ENCODE peak calls at places on chromosomes 11 and 22, in seven cellular contexts. G, U, E, W, T, N and O are unnamed samples.

GRCh38 chr11:67615455-67616430 is 9.0 kb downstream of the NDUFV1 start:
- DNase-seq in G (peak; percentile 81), U (peak; percentile 70), E (peak; percentile 62), W (no peak), T (peak; percentile 26), N (peak; percentile 73), O (peak; percentile 24)

GRCh38 chr11:215581-216037 is 8.1 kb downstream of the RIC8A start:
- DNase-seq in G (peak; percentile 36), U (no peak), E (peak; percentile 18), W (no peak), T (no peak), N (no peak), O (no peak)

GRCh38 chr11:125468852-125469251 is 27.2 kb downstream of the FEZ1 start:
- DNase-seq in G (no peak), U (no peak), E (no peak), W (no peak), T (no peak), N (no peak), O (no peak)

GRCh38 chr11:10405858-10406592 is 49.0 kb upstream of the AMPD3 start:
- DNase-seq in G (peak; percentile 72), U (peak; percentile 89), E (peak; percentile 48), W (peak; percentile 71), T (peak; percentile 93), N (peak; percentile 78), O (peak; percentile 92)

GRCh38 chr11:15963266-15963665 is 393.1 kb downstream of the SOX6 start:
- DNase-seq in G (no peak), U (no peak), E (no peak), W (no peak), T (no peak), N (no peak), O (no peak)

GRCh38 chr11:36431429-36432092 is 78.5 kb downstream of the TRAF6 start:
- DNase-seq in G (no peak), U (peak; percentile 62), E (peak; percentile 27), W (peak; percentile 93), T (peak; percentile 99), N (peak; percentile 22), O (peak; percentile 99)

GRCh38 chr11:35967042-35967441 is 23.2 kb downstream of the LDLRAD3 start:
- DNase-seq in G (no peak), U (no peak), E (no peak), W (no peak), T (no peak), N (no peak), O (no peak)

GRCh38 chr11:125167292-125167953 is 2.9 kb downstream of the PKNOX2 start:
- DNase-seq in G (no peak), U (no peak), E (no peak), W (no peak), T (peak; percentile 79), N (no peak), O (peak; percentile 55)

GRCh38 chr22:42938976-42939375 is 76.0 kb downstream of the PACSIN2 start:
- DNase-seq in G (no peak), U (no peak), E (no peak), W (no peak), T (no peak), N (no peak), O (no peak)

GRCh38 chr11:36699271-36699670 is 101.2 kb upstream of the RAG2 start:
- DNase-seq in G (no peak), U (no peak), E (no peak), W (no peak), T (no peak), N (no peak), O (no peak)

DNA sequence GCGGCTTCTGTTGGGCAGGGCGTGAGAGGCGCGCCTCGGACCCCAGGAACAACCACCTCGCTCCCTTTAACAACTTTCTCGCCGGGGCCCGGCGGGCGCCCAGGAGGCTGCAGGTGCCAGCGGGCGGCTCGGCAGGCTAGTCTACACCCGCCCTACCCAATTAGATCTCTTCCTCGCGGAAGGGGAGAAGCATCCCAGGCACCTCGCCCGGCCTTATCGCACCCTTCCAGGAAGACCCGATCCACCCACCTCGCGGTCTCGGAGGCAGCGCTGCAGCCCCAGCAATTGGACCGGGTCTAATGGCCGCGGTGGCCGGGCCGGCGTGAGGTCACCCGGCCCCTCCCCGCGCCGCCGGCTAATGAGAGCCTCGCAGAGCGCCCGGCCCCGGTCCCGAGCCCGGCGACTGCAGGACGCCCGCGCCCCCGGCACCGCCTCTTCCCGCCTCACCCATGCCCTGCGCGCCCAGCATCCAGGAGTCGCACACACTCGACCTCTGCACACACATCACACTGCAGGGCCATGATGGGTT is at the start of gene PLAAT3:
- DNase-seq in G (peak; percentile 94), U (peak; percentile 41), E (peak; percentile 85), W (no peak), T (no peak), N (peak; percentile 52), O (peak; percentile 30)
- H3K4me3 ChIP-seq in G (peak within 1 kb of the TSS; percentile 70), U (peak within 1 kb of the TSS; percentile 42), E (peak within 1 kb of the TSS; percentile 77), W (peak within 1 kb of the TSS; percentile 81), T (peak within 1 kb of the TSS; percentile 71), N (peak within 1 kb of the TSS; percentile 57), O (peak within 1 kb of the TSS; percentile 64)

GRCh38 chr11:11814614-11815452 is 26.9 kb upstream of the USP47 start:
- DNase-seq in G (no peak), U (no peak), E (no peak), W (no peak), T (no peak), N (no peak), O (no peak)
- TF ChIP-seq CTCF in G (no peak), U (no peak), E (no peak), W (no peak), T (no peak), N (no peak), O (no peak)

GRCh38 chr11:65316311-65316978 is 1.8 kb downstream of the CDC42EP2 start:
- DNase-seq in G (no peak), U (peak; percentile 44), E (no peak), W (no peak), T (peak; percentile 82), N (no peak), O (peak; percentile 92)

GRCh38 chr11:65315204-65315865 is 669 bp downstream of the CDC42EP2 start:
- DNase-seq in G (peak; percentile 83), U (peak; percentile 83), E (peak; percentile 77), W (no peak), T (peak; percentile 71), N (peak; percentile 89), O (peak; percentile 78)

GRCh38 chr11:65314501-65315203 is at the start of gene CDC42EP2:
- DNase-seq in G (peak; percentile 95), U (peak; percentile 81), E (peak; percentile 91), W (no peak), T (peak; percentile 85), N (peak; percentile 82), O (peak; percentile 86)

GRCh38 chr11:65315866-65316233 is 1.2 kb downstream of the CDC42EP2 start:
- DNase-seq in G (no peak), U (no peak), E (no peak), W (no peak), T (no peak), N (no peak), O (no peak)

GRCh38 chr11:65316979-65317786 is 2.5 kb downstream of the CDC42EP2 start:
- DNase-seq in G (peak; percentile 66), U (no peak), E (peak; percentile 74), W (peak; percentile 76), T (peak; percentile 69), N (no peak), O (peak; percentile 86)
- H3K4me3 ChIP-seq in G (no peak overlapping the region), U (no peak overlapping the region), E (peak overlapping the region; percentile 94), W (peak overlapping the region; percentile 74), T (peak overlapping the region; percentile 91), N (no peak overlapping the region), O (peak overlapping the region; percentile 95)

GRCh38 chr11:22133785-22134184 is 59.1 kb upstream of the ANO5 start:
- DNase-seq in G (no peak), U (no peak), E (no peak), W (no peak), T (no peak), N (no peak), O (no peak)

DNA sequence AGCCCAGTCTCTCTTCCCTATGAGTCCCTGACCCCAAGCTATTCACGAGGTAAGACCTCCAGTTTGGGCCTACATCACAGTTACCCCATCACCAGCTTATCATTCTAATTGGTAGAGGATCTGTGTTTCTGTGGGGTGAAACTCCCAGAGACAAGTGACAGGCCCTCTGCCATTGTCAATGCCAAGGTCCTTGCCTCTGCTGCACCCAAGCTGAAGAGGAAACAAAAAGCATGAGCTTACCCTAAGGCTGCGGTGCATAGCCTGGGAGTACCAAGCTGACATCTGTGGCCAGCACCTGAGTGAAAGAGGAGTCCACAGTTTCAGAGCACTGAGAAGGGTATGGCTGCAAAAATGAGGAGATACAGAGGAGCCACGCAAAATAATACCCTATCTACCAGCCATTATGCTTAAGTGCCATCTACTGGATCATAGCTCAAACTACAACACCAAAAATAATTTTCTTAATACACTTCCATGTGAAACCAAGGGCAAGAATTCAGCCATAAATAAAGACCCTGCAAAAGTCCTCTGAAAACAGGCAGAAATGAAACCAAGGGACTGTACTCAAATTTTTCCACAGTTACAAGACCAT is 62.3 kb upstream of the ANO5 start:
- DNase-seq in G (no peak), U (peak; percentile 24), E (no peak), W (no peak), T (peak; percentile 3), N (no peak), O (peak; percentile 2)
- TF ChIP-seq CTCF in G (peak; percentile 72), U (peak; percentile 31), E (no peak), W (peak; percentile 58), T (peak; percentile 19), N (peak; percentile 57), O (peak; percentile 19)

GRCh38 chr11:76443254-76443935 is 1.4 kb upstream of the EMSY start:
- DNase-seq in G (no peak), U (peak; percentile 32), E (no peak), W (no peak), T (peak; percentile 46), N (no peak), O (peak; percentile 14)
- H3K4me3 ChIP-seq in G (peak overlapping the region; percentile 95), U (peak overlapping the region; percentile 83), E (peak overlapping the region; percentile 94), W (peak overlapping the region; percentile 99), T (peak overlapping the region; percentile 93), N (peak overlapping the region; percentile 69), O (peak overlapping the region; percentile 97)

GRCh38 chr22:26377170-26377825 is 51.8 kb upstream of the ASPHD2 start:
- DNase-seq in G (no peak), U (peak; percentile 52), E (no peak), W (no peak), T (peak; percentile 13), N (no peak), O (peak; percentile 14)
- TF ChIP-seq CTCF in G (no peak), U (no peak), E (no peak), W (no peak), T (peak; percentile 29), N (no peak), O (peak; percentile 19)

DNA sequence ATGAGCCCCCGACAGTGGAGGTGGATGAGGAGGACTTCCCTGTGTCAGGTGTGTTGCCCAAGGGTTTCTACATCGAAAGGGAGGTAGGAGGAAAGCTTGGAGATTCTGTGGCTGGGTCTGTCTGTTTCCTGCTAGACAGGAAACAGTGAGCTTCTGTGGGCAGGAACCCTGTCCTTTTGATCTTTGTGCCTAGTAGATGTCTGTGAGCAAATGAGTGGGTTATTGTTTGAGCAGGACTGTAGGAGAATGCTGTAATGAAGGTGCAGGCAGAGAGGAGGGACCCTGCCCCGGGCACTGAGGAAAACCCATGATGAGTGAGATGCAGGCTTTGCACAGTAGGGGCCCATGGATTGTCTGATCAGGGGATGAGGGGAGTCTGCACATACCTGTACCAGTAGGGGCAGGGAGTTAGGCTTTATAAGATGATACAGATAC is 14.0 kb downstream of the USP35 start:
- DNase-seq in G (no peak), U (peak; percentile 48), E (no peak), W (no peak), T (no peak), N (no peak), O (no peak)
- H3K4me3 ChIP-seq in G (no peak overlapping the region), U (no peak overlapping the region), E (no peak overlapping the region), W (no peak overlapping the region), T (no peak overlapping the region), N (no peak overlapping the region), O (no peak overlapping the region)

GRCh38 chr22:30425616-30426394 is at the start of gene MTFP1:
- DNase-seq in G (peak; percentile 77), U (peak; percentile 81), E (peak; percentile 66), W (no peak), T (peak; percentile 72), N (peak; percentile 83), O (peak; percentile 67)
- TF ChIP-seq CTCF in G (no peak), U (no peak), E (no peak), W (no peak), T (peak; percentile 28), N (no peak), O (no peak)